ENCODE peak calls at places on chromosomes 4 and X, in seven cellular contexts. V is tibial nerve, A is SK-N-SH, R is transverse colon, H is stomach, C is HepG2, E is suprapubic skin. G is an unnamed sample.

GRCh38 chrX:153307546-153308175 is 13.9 kb downstream of the PNMA6F start:
- DNase-seq in V (no peak), A (no peak), R (no peak), H (no peak), C (no peak), E (no peak), G (no peak)

GRCh38 chr4:105155426-105155825 is 8.8 kb downstream of the TET2 start:
- DNase-seq in V (no peak), A (no peak), R (no peak), H (no peak), C (no peak), E (no peak), G (no peak)

GRCh38 chr4:2930821-2931764 is 32.1 kb downstream of the NOP14 start:
- DNase-seq in V (no peak), A (no peak), R (peak; percentile 45), H (peak; percentile 86), C (no peak), E (peak; percentile 74), G (peak; percentile 21)

GRCh38 chr4:118348886-118349285 is 3.9 kb downstream of the PRSS12 start:
- DNase-seq in V (no peak), A (no peak), R (peak; percentile 82), H (no peak), C (no peak), E (no peak), G (no peak)

GRCh38 chr4:18524667-18525066 is 503.1 kb upstream of the LCORL start:
- DNase-seq in V (no peak), A (no peak), R (no peak), H (peak; percentile 52), C (no peak), E (no peak), G (no peak)

GRCh38 chrX:125544856-125545255 is 225.2 kb downstream of the TEX13C start:
- DNase-seq in V (no peak), A (no peak), R (no peak), H (no peak), C (no peak), E (no peak), G (no peak)

GRCh38 chr4:169612869-169613859 is 781 bp upstream of the NEK1 start:
- DNase-seq in V (peak; percentile 58), A (peak; percentile 65), R (peak; percentile 87), H (peak; percentile 71), C (peak; percentile 70), E (peak; percentile 78), G (peak; percentile 63)

GRCh38 chr4:114654607-114655006 is 56.0 kb downstream of the UGT8 start:
- DNase-seq in V (no peak), A (no peak), R (no peak), H (no peak), C (no peak), E (no peak), G (no peak)

GRCh38 chr4:176769519-176769918 is 23.2 kb downstream of the VEGFC start:
- DNase-seq in V (no peak), A (no peak), R (no peak), H (no peak), C (no peak), E (no peak), G (no peak)

GRCh38 chrX:63128509-63128908 is 222.6 kb downstream of the SPIN4 start:
- DNase-seq in V (no peak), A (peak; percentile 1), R (no peak), H (no peak), C (peak; percentile 11), E (no peak), G (no peak)

GRCh38 chrX:135308345-135308855 is 880 bp upstream of the ETDC start:
- DNase-seq in V (no peak), A (no peak), R (no peak), H (no peak), C (no peak), E (no peak), G (no peak)

GRCh38 chr4:176838611-176839411 is 46.1 kb upstream of the VEGFC start:
- DNase-seq in V (no peak), A (no peak), R (no peak), H (no peak), C (no peak), E (no peak), G (no peak)

GRCh38 chrX:154378059-154378798 is 866 bp upstream of the EMD start:
- DNase-seq in V (no peak), A (peak; percentile 85), R (peak; percentile 61), H (peak; percentile 70), C (no peak), E (no peak), G (peak; percentile 72)

GRCh38 chr4:4770610-4771009 is 88.9 kb upstream of the MSX1 start:
- DNase-seq in V (no peak), A (no peak), R (no peak), H (no peak), C (no peak), E (no peak), G (no peak)

GRCh38 chrX:253451-254297 is 27.5 kb upstream of the PLCXD1 start:
- DNase-seq in V (no peak), A (no peak), R (no peak), H (peak; percentile 24), C (no peak), E (no peak), G (no peak)

GRCh38 chr4:86443495-86443894 is 83.6 kb upstream of the MAPK10 start:
- DNase-seq in V (no peak), A (no peak), R (no peak), H (no peak), C (no peak), E (no peak), G (no peak)

GRCh38 chr4:131764730-131765129 is 1384.4 kb upstream of the PCDH10 start:
- DNase-seq in V (no peak), A (no peak), R (no peak), H (no peak), C (no peak), E (no peak), G (no peak)

GRCh38 chrX:45852884-45853283 is 652.2 kb upstream of the DIPK2B start:
- DNase-seq in V (no peak), A (no peak), R (no peak), H (no peak), C (no peak), E (no peak), G (no peak)

GRCh38 chrX:330726-331144 is 12.1 kb upstream of the GTPBP6 start:
- DNase-seq in V (no peak), A (peak; percentile 56), R (no peak), H (no peak), C (no peak), E (no peak), G (no peak)

GRCh38 chr4:182643801-182644311 is 273.3 kb downstream of the DCTD start:
- DNase-seq in V (no peak), A (no peak), R (no peak), H (no peak), C (no peak), E (no peak), G (no peak)

GRCh38 chrX:45788315-45788714 is 587.6 kb upstream of the DIPK2B start:
- DNase-seq in V (no peak), A (no peak), R (no peak), H (no peak), C (no peak), E (no peak), G (no peak)

GRCh38 chr4:124710253-124710849 is 2.2 kb downstream of the ANKRD50 start:
- DNase-seq in V (no peak), A (no peak), R (no peak), H (no peak), C (no peak), E (no peak), G (no peak)
- H3K4me1 ChIP-seq in V (peaks cover 55% of the 10 kb centered on the region), A (peaks cover 21% of the 10 kb centered on the region), R (peaks cover 41% of the 10 kb centered on the region), H (peaks cover 59% of the 10 kb centered on the region), C (peaks cover 41% of the 10 kb centered on the region), E (peaks cover 36% of the 10 kb centered on the region), G (peaks cover 5% of the 10 kb centered on the region)

GRCh38 chrX:40320819-40321218 is 223.1 kb upstream of the BCOR start:
- DNase-seq in V (no peak), A (no peak), R (no peak), H (no peak), C (no peak), E (no peak), G (no peak)

GRCh38 chrX:40318076-40318475 is 220.3 kb upstream of the BCOR start:
- DNase-seq in V (no peak), A (no peak), R (no peak), H (no peak), C (no peak), E (no peak), G (no peak)

GRCh38 chrX:40316502-40316901 is 218.7 kb upstream of the BCOR start:
- DNase-seq in V (no peak), A (no peak), R (no peak), H (no peak), C (no peak), E (no peak), G (no peak)

GRCh38 chrX:40314070-40314469 is 216.3 kb upstream of the BCOR start:
- DNase-seq in V (no peak), A (no peak), R (no peak), H (no peak), C (no peak), E (no peak), G (no peak)

DNA sequence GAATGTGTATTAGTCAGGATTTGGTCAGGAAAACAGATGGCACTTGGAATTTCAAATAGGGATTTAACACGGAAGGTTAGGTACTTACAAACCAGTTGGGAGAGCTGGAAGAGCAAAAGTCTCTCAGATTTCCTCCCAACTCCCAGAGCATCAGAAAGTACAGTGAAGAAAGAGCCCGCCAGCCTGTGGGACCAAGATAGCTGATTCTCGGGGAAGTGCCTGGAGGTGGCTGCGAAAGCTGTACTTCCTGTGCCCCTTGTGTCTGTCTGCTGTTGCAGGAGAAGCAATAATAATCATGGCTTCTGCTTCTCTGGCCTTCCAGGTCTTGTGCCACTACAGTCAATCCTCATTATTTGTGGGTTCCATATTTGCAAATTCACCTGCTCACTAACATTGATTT is 221.0 kb upstream of the BCOR start:
- DNase-seq in V (no peak), A (no peak), R (no peak), H (no peak), C (no peak), E (no peak), G (no peak)
- TF ChIP-seq EP300 in V (no peak), A (no peak), R (no peak), H (no peak), C (no peak), E (no peak), G (no peak)

DNA sequence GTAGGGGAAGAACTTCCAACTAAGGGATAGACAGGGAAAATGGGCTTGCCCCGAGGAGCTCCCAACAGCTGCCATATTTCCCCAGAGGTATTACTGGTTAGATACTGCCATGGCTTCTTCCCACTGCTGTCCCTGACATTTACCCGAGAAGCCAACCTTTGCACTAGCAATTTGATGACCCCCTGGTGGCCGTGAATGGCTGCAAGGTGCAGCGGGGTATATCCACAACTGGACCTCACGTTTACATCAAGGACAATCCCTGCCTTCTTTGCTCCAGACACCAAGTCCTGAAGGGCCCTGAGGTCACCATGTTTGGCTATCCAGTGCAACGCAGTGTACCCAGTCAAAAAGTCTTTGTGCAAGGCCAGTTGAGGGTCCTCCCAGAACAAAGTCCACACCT is 2.3 kb downstream of the SOWAHB start:
- DNase-seq in V (no peak), A (no peak), R (no peak), H (no peak), C (peak; percentile 27), E (no peak), G (no peak)
- H3K27me3 ChIP-seq in V (no peaks in the 10 kb centered on the region), A (peaks cover 28% of the 10 kb centered on the region), R (peaks cover 37% of the 10 kb centered on the region), H (peaks cover 22% of the 10 kb centered on the region), C (peaks cover 29% of the 10 kb centered on the region), E (peaks cover 45% of the 10 kb centered on the region), G (no peaks in the 10 kb centered on the region)

DNA sequence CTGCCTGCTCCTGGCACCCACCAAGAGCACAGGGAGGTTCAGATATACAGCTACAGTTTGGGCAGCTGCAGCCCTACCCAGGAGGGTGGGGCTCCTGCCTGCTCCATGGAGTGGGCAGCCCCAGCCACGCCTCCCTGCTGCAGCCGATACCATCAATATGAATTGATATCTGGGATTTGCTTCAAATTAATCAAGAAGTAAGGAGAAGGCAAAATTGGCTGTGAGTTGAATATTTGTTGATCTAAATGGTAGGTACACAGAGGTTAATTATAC is 31.2 kb upstream of the ZNF280C start:
- DNase-seq in V (no peak), A (no peak), R (no peak), H (no peak), C (no peak), E (no peak), G (no peak)
- H3K4me1 ChIP-seq in V (no peaks in the 10 kb centered on the region), A (no peaks in the 10 kb centered on the region), R (no peaks in the 10 kb centered on the region), H (no peaks in the 10 kb centered on the region), C (peaks cover 14% of the 10 kb centered on the region), E (no peaks in the 10 kb centered on the region), G (no peaks in the 10 kb centered on the region)